ENCODE peak calls at places on chromosomes 16 and 17, in eight cellular contexts. S is prostate gland, A is heart right ventricle, V is pancreas, R is upper lobe of right lung, J is hepatocyte, C is fibroblast of lung, G is Peyer's patch. K is an unnamed sample. For H3K27me3, the result is how much of the 10 kb centered on the place peaks cover.

GRCh38 chr17:45060824-45061605 is at the start of gene NMT1:
- DNase-seq in A (peak), J (peak), V (peak), R (peak), S (peak), C (peak), G (peak), K (peak)

GRCh38 chr16:16007743-16008111 is 58.3 kb downstream of the ABCC1 start:
- DNase-seq in S (no peak), J (no peak), C (no peak), R (no peak), G (peak), V (no peak), A (no peak), K (peak)

GRCh38 chr17:41324180-41325075 is 8.9 kb upstream of the KRTAP17-1 start:
- DNase-seq in V (no peak), G (peak), A (no peak), C (no peak), R (no peak), J (peak), S (peak), K (no peak)

GRCh38 chr17:69246726-69247375 is 18.2 kb upstream of the ABCA10 start:
- DNase-seq in V (no peak), S (no peak), C (peak), A (no peak), J (peak), G (no peak), R (no peak), K (no peak)

GRCh38 chr16:89700649-89701424 is 668 bp downstream of the SPATA2L start:
- DNase-seq in C (peak), R (peak), G (peak), S (peak), V (peak), A (no peak), J (peak), K (peak)

GRCh38 chr16:81483064-81483969 is 38.7 kb downstream of the CMIP start:
- DNase-seq in V (no peak), J (no peak), R (no peak), S (no peak), G (no peak), C (peak), A (no peak), K (no peak)

GRCh38 chr16:1466054-1466453 is 8.8 kb downstream of the CLCN7 start:
- DNase-seq in R (no peak), J (no peak), G (no peak), A (no peak), V (no peak), S (no peak), C (no peak), K (no peak)

GRCh38 chr17:28204751-28205150 is 114.2 kb upstream of the TMEM97 start:
- DNase-seq in R (no peak), G (no peak), V (no peak), A (no peak), J (no peak), C (no peak), S (no peak), K (no peak)

GRCh38 chr16:75197522-75198134 is 9.3 kb downstream of the CTRB2 start:
- DNase-seq in V (no peak), C (no peak), G (no peak), A (no peak), R (peak), J (no peak), S (no peak), K (no peak)

GRCh38 chr16:74742051-74742481 is 32.6 kb downstream of the FA2H start:
- DNase-seq in C (peak), A (no peak), S (no peak), G (peak), R (no peak), J (no peak), V (no peak), K (no peak)

GRCh38 chr17:7885357-7886226 is 3.0 kb upstream of the CHD3 start:
- DNase-seq in G (peak), S (peak), V (peak), C (peak), R (peak), A (peak), J (peak), K (peak)

GRCh38 chr17:21214777-21215541 is 998 bp upstream of the TMEM11 start:
- DNase-seq in A (peak), R (no peak), J (peak), V (no peak), S (no peak), G (no peak), C (peak), K (no peak)

GRCh38 chr16:12097523-12098428 is 121.2 kb downstream of the SNX29 start:
- DNase-seq in R (peak), G (no peak), C (peak), J (peak), S (peak), A (peak), V (no peak), K (no peak)

DNA sequence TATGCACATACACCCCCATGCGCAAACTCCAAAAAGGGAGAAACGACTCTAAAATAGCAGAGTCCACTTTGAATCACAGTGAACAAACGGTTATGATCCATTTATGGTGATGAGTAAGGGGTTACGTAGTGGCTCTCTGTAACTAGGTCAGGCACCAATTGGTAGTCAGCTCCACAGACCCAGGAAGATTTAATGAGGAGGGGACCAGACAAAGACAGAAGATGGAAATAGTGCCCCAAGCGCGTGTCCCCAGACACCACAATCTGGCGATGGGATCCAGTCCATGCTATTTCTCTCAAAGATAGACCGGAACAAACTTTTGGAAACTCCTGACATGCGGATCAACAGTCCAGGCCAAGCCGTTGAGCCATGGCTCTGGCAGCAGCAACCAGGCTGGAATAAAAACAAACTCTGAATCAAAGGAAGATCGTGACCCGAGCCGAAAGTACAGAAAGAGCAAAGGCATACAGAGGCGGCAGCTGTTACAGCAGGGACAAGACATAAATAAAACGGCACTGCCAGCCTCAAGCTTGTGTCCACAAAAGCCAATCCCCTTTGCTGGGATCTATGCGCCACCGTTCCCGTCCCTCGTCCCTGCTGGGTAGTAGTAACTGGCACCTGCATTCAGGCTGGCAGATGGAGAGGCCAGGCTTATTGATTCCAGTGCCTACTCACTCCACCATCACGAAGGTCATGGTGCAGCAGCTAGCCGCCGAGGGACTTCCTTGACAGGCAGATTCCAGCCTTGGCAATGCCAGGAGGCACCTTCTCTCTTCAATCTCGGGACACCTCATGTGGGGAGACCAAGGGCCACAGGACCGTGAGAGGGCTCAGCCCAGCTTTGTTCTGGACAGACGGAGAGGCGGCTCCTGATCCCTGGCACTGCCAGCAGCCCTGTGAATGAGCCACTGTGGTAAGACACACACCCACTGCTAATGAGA is 50.2 kb downstream of the CDH11 start:
- DNase-seq in S (no peak), A (peak), R (peak), G (peak), C (peak), J (no peak), V (no peak), K (no peak)
- H3K4me3 ChIP-seq in S (no peak), A (peak), R (no peak), G (no peak), C (peak), J (no peak), V (no peak), K (no peak)

DNA sequence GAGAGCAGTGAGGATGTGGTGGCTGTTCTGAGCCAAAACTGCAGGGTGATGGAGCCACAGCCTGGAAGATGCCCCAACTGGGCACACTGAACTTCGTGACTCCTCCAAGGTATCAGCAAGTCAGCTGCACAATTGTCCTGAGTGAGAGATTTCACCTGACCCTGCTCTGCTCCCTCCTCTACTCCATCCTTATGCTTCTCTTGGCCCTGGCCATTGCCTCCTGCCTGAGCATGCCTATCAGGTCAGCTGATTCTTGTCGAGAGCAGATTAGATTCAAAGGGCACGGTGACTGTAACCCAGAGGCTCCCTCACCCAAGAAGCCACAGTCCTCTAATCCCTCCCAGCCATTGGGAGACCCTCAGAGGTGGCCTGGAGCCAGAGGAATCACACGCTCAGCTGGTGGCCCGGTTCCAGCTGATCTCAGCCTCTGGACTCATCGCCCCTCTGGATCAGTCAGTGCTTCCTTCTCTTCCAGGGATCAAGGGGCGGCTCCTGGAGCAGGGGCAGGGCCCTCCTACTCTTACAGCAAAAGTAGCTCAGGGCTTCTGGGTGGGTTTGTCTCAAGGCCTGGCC is 7.0 kb upstream of the CYB561 start:
- DNase-seq in J (peak), C (no peak), G (peak), V (no peak), A (no peak), S (no peak), R (no peak), K (no peak)
- TF ChIP-seq CTCF in J (no peak), C (no peak), G (no peak), V (no peak), A (no peak), S (no peak), R (no peak), K (no peak)

GRCh38 chr16:48812856-48813255 is 202.9 kb upstream of the N4BP1 start:
- DNase-seq in R (no peak), V (no peak), J (no peak), C (no peak), G (no peak), S (no peak), A (no peak), K (no peak)

GRCh38 chr16:48813485-48813884 is 203.5 kb upstream of the N4BP1 start:
- DNase-seq in C (no peak), R (no peak), J (no peak), G (no peak), S (no peak), V (no peak), A (no peak), K (no peak)

GRCh38 chr16:48810803-48811453 is 200.9 kb upstream of the N4BP1 start:
- DNase-seq in V (no peak), R (no peak), C (no peak), G (no peak), J (no peak), S (no peak), A (no peak), K (no peak)

GRCh38 chr16:48810436-48810802 is 200.4 kb upstream of the N4BP1 start:
- DNase-seq in J (no peak), R (no peak), G (no peak), A (no peak), S (no peak), C (no peak), V (no peak), K (no peak)

GRCh38 chr16:48811478-48811877 is 201.5 kb upstream of the N4BP1 start:
- DNase-seq in C (no peak), V (no peak), R (no peak), G (no peak), S (no peak), A (no peak), J (no peak), K (no peak)
- H3K27me3 ChIP-seq in C (under half), V (under half), R (under half), G (under half), S (under half), A (half or more), J (half or more), K (under half)

GRCh38 chr17:6100146-6100545 is 30.0 kb downstream of the WSCD1 start:
- DNase-seq in G (no peak), S (no peak), J (no peak), V (no peak), R (peak), A (no peak), C (no peak), K (no peak)
- H3K4me3 ChIP-seq in G (no peak), S (no peak), J (no peak), V (no peak), R (no peak), A (no peak), C (no peak), K (no peak)

GRCh38 chr17:58006563-58006923 is 503 bp downstream of the SRSF1 start:
- DNase-seq in G (peak), A (peak), S (peak), C (peak), J (peak), R (peak), V (peak), K (no peak)
- TF ChIP-seq CTCF in G (no peak), A (no peak), S (no peak), C (no peak), J (no peak), R (no peak), V (no peak), K (no peak)

GRCh38 chr17:48592592-48592991 is 987 bp downstream of the HOXB5 start:
- DNase-seq in J (no peak), R (no peak), S (no peak), G (peak), V (no peak), C (no peak), A (no peak), K (no peak)
- H3K27me3 ChIP-seq in J (half or more), R (half or more), S (under half), G (under half), V (under half), C (under half), A (half or more), K (under half)